ENCODE peak calls at places on chromosomes 13 and 19, in seven cellular contexts. C, Y, T, A, I, J and D are unnamed samples.

GRCh38 chr13:40966298-40966697 is 52.8 kb downstream of the ELF1 start:
- DNase-seq in C (no peak), Y (no peak), T (no peak), A (no peak), I (no peak), J (no peak), D (no peak)

GRCh38 chr19:49637865-49638350 is 2.0 kb downstream of the RRAS start:
- DNase-seq in C (peak; percentile 67), Y (peak; percentile 51), T (peak; percentile 31), A (no peak), I (no peak), J (no peak), D (no peak)

GRCh38 chr13:28601581-28601980 is 57.3 kb upstream of the POMP start:
- DNase-seq in C (no peak), Y (no peak), T (no peak), A (no peak), I (no peak), J (no peak), D (no peak)

GRCh38 chr13:25253702-25254101 is 33.6 kb downstream of the MTMR6 start:
- DNase-seq in C (no peak), Y (no peak), T (no peak), A (no peak), I (no peak), J (peak; percentile 34), D (no peak)

GRCh38 chr13:96053003-96053703 is at the start of gene UGGT2:
- DNase-seq in C (peak; percentile 80), Y (peak; percentile 95), T (peak; percentile 59), A (peak; percentile 91), I (peak; percentile 64), J (peak; percentile 85), D (peak; percentile 95)

GRCh38 chr19:27966390-27966816 is 1246.5 kb downstream of the UQCRFS1 start:
- DNase-seq in C (no peak), Y (peak; percentile 9), T (no peak), A (no peak), I (no peak), J (no peak), D (no peak)

GRCh38 chr13:97976551-97977375 is 23.3 kb downstream of the IPO5 start:
- DNase-seq in C (peak; percentile 18), Y (peak; percentile 14), T (no peak), A (no peak), I (no peak), J (no peak), D (peak; percentile 40)

GRCh38 chr13:72505376-72505775 is 222.1 kb downstream of the MZT1 start:
- DNase-seq in C (no peak), Y (no peak), T (no peak), A (no peak), I (no peak), J (no peak), D (no peak)

GRCh38 chr13:39876258-39876657 is 220.8 kb downstream of the COG6 start:
- DNase-seq in C (no peak), Y (no peak), T (no peak), A (no peak), I (no peak), J (no peak), D (no peak)

GRCh38 chr19:6484831-6485230 is 3.2 kb upstream of the DENND1C start:
- DNase-seq in C (no peak), Y (no peak), T (no peak), A (no peak), I (no peak), J (no peak), D (no peak)

GRCh38 chr19:52923782-52924593 is 760 bp upstream of the ZNF888 start:
- DNase-seq in C (peak; percentile 54), Y (peak; percentile 51), T (no peak), A (no peak), I (no peak), J (peak; percentile 39), D (no peak)

GRCh38 chr19:32652893-32653625 is 21.9 kb downstream of the ANKRD27 start:
- DNase-seq in C (no peak), Y (no peak), T (no peak), A (no peak), I (no peak), J (no peak), D (no peak)

GRCh38 chr19:35042056-35042730 is 672 bp downstream of the HPN start:
- DNase-seq in C (no peak), Y (no peak), T (no peak), A (no peak), I (no peak), J (peak; percentile 89), D (no peak)

GRCh38 chr13:83151308-83151660 is 731.0 kb downstream of the SLITRK1 start:
- DNase-seq in C (no peak), Y (no peak), T (no peak), A (no peak), I (no peak), J (no peak), D (no peak)

GRCh38 chr13:49308977-49309408 is 61.3 kb downstream of the CDADC1 start:
- DNase-seq in C (no peak), Y (no peak), T (no peak), A (no peak), I (no peak), J (no peak), D (no peak)

DNA sequence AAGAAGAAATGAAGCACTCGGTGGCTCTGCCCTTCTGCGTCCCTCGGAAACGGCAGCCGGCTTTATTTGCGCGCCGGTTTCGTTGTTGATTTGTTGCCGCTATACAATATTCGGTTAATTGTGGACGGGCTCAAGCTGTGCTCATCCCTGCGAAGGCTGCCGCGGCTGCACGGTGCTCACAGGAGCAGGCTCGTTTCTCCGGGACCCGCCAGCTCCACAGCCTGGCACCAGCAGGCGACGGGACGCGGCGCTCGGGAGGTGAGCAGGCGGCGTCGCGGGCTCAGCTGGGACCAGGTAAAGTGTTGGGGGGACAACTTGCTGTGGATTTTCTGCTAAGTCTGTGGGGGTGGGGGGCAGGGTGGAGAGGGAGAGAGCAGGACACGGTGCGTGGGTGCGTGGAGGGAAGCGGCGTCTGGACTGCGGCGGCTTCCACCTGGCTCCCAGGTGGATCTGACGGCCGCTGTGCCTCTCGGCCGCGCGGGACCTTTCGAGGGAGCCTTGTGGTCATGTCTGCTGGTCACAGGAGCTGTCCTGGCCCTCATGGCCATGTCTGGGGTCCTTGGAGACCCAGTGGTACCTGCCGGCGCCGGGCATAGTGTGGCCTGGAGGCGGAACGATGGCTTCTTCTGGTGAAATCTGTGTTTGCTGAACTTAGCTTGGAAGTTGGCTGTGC is 90.9 kb downstream of the TEX29 start:
- DNase-seq in C (no peak), Y (no peak), T (no peak), A (no peak), I (no peak), J (no peak), D (no peak)
- TF ChIP-seq SP1 in C (no peak), Y (no peak), T (no peak), A (no peak), I (no peak), J (no peak), D (no peak)

DNA sequence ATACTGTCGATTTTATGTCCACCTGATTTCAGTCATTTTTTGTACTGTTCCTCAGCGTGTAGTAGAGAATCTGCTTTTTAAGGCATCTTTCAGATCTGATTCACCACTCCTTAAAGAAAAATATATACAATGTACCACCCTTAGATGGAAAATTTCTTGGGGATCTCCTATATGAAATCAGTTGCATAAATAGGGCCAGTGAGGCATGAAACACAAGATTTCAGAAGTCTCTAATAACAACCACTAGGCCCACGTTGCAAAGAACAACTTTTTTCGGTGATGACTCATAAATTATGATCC is 1.4 kb downstream of the USP12 start:
- DNase-seq in C (no peak), Y (no peak), T (no peak), A (no peak), I (no peak), J (no peak), D (no peak)
- TF ChIP-seq SP1 in C (no peak), Y (no peak), T (no peak), A (no peak), I (no peak), J (no peak), D (no peak)

GRCh38 chr13:21522847-21523246 is 63.7 kb upstream of the ZDHHC20 start:
- DNase-seq in C (no peak), Y (peak; percentile 60), T (no peak), A (no peak), I (no peak), J (no peak), D (no peak)

GRCh38 chr13:21522130-21522529 is 63.0 kb upstream of the ZDHHC20 start:
- DNase-seq in C (no peak), Y (no peak), T (no peak), A (no peak), I (no peak), J (no peak), D (no peak)

GRCh38 chr13:21517576-21517975 is 58.5 kb upstream of the ZDHHC20 start:
- DNase-seq in C (no peak), Y (no peak), T (no peak), A (no peak), I (no peak), J (no peak), D (no peak)

GRCh38 chr13:21516806-21517205 is 57.7 kb upstream of the ZDHHC20 start:
- DNase-seq in C (no peak), Y (no peak), T (no peak), A (no peak), I (no peak), J (no peak), D (no peak)

DNA sequence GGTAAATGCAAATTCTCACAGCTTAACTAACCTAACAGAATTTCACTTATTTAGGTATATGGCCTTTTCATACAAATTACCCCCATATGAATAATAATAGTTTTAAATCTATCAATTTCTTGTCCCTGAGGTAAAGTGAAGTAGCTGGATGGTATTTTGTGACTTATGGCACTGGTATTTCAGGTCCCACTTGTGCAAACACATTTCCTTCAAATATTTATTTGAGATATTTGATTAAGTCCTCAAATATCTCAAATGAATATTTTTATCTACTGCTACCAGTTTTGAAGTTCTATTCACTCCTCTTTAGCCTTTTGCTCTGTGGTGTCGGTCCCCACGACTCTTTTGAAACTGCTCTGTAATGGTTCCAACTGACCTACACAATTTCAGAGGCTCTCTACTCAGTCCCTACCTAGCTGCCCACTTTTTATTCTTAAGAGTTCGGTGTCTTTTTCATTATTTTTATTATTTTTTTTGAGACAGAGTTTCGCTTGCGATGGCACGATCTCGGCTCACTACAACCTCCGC is 59.6 kb upstream of the ZDHHC20 start:
- DNase-seq in C (no peak), Y (no peak), T (no peak), A (no peak), I (no peak), J (no peak), D (no peak)
- TF ChIP-seq SP1 in C (no peak), Y (no peak), T (no peak), A (no peak), I (no peak), J (no peak), D (no peak)

GRCh38 chr19:19835560-19836038 is 14.0 kb upstream of the ZNF506 start:
- DNase-seq in C (no peak), Y (no peak), T (no peak), A (no peak), I (no peak), J (no peak), D (no peak)
- TF ChIP-seq SP1 in C (no peak), Y (no peak), T (no peak), A (no peak), I (no peak), J (no peak), D (no peak)

GRCh38 chr19:14843587-14843986 is 5.1 kb downstream of the OR7A10 start:
- DNase-seq in C (no peak), Y (no peak), T (no peak), A (no peak), I (no peak), J (no peak), D (no peak)
- TF ChIP-seq SP1 in C (no peak), Y (no peak), T (no peak), A (no peak), I (no peak), J (no peak), D (no peak)